ENCODE peak calls at places on chromosomes 6 and 20, in seven cellular contexts. V is stimulated activated CD4-positive, alpha-beta T cell treated with anti-CD3 and anti-CD28 coated beads, Interleukin-12 subunit alpha, Interleukin-12 subunit beta, amount 100 ng/mL, for 4 hours; F is T-cell; L is brain pericyte; K is cardiac fibroblast; N is substantia nigra; D is hippocampal formation. Y is an unnamed sample.

GRCh38 chr6:48474764-48475674 is 364.0 kb upstream of the PTCHD4 start:
- DNase-seq in D (no peak), V (no peak), F (no peak), K (peak), L (no peak), N (no peak), Y (peak)

GRCh38 chr20:48904566-48905321 is 16.8 kb upstream of the ARFGEF2 start:
- DNase-seq in D (peak), K (peak), F (peak), N (peak), V (peak), L (peak), Y (peak)

GRCh38 chr20:12093062-12093796 is 175.5 kb downstream of the BTBD3 start:
- DNase-seq in V (no peak), D (no peak), K (no peak), F (no peak), N (no peak), L (no peak), Y (no peak)

GRCh38 chr20:23624307-23624706 is 13.4 kb downstream of the CST3 start:
- DNase-seq in V (no peak), L (no peak), K (peak), N (no peak), D (no peak), F (no peak), Y (no peak)

GRCh38 chr6:70266142-70266541 is 36.7 kb downstream of the COL9A1 start:
- DNase-seq in V (no peak), L (no peak), N (no peak), D (no peak), F (no peak), K (no peak), Y (no peak)

GRCh38 chr6:156778615-156779205 is 1.5 kb downstream of the ARID1B start:
- DNase-seq in N (peak), F (peak), V (peak), K (peak), D (peak), L (no peak), Y (peak)

GRCh38 chr6:27237089-27237723 is 10.3 kb upstream of the PRSS16 start:
- DNase-seq in N (no peak), K (peak), L (no peak), V (peak), F (no peak), D (no peak), Y (peak)

GRCh38 chr6:167893416-167893815 is 66.7 kb downstream of the AFDN start:
- DNase-seq in F (no peak), V (no peak), N (no peak), K (no peak), L (peak), D (no peak), Y (peak)

GRCh38 chr20:23884771-23885162 is 5.2 kb upstream of the CST5 start:
- DNase-seq in K (no peak), L (no peak), D (no peak), F (no peak), V (no peak), N (no peak), Y (no peak)

GRCh38 chr6:40376113-40376650 is 211.0 kb downstream of the LRFN2 start:
- DNase-seq in N (no peak), F (no peak), V (no peak), L (no peak), D (no peak), K (no peak), Y (no peak)

GRCh38 chr6:49787176-49787575 is at the start of gene PGK2:
- DNase-seq in D (no peak), L (no peak), K (no peak), F (no peak), N (no peak), V (no peak), Y (peak)

GRCh38 chr20:49385471-49385870 is 97.0 kb downstream of the KCNB1 start:
- DNase-seq in V (no peak), L (no peak), D (no peak), K (peak), F (no peak), N (no peak), Y (peak)

GRCh38 chr20:41627611-41628244 is 9.6 kb upstream of the CHD6 start:
- DNase-seq in L (no peak), K (no peak), N (no peak), D (no peak), V (no peak), F (no peak), Y (no peak)

GRCh38 chr6:29864037-29864795 is 36.6 kb downstream of the HLA-G start:
- DNase-seq in N (no peak), D (no peak), F (no peak), V (no peak), K (peak), L (no peak), Y (no peak)

Y was measured in mesendoderm.